ENCODE peak calls at places on chromosomes 5 and 9, in nine cellular contexts. D, E, L, J, Q, O, P, B and T are unnamed samples.

GRCh38 chr5:87499478-87500410 is 87.0 kb upstream of the CCNH start:
- DNase-seq in D (no peak), E (no peak), L (no peak), J (no peak), Q (no peak), O (no peak), P (no peak), B (no peak), T (no peak)

GRCh38 chr5:89769975-89770374 is 639.6 kb downstream of the CETN3 start:
- DNase-seq in D (no peak), E (no peak), L (no peak), J (no peak), Q (no peak), O (no peak), P (no peak), B (peak; percentile 1), T (no peak)

GRCh38 chr5:30041831-30042385 is 1151.6 kb upstream of the CDH6 start:
- DNase-seq in D (no peak), E (no peak), L (no peak), J (no peak), Q (no peak), O (no peak), P (no peak), B (no peak), T (no peak)

GRCh38 chr9:107784235-107784958 is 294.8 kb upstream of the KLF4 start:
- DNase-seq in D (no peak), E (peak; percentile 13), L (no peak), J (peak; percentile 33), Q (peak; percentile 80), O (peak; percentile 72), P (peak; percentile 38), B (peak; percentile 88), T (no peak)

GRCh38 chr9:100427366-100428263 is 672 bp downstream of the MSANTD3 start:
- DNase-seq in D (peak; percentile 36), E (peak; percentile 22), L (no peak), J (peak; percentile 27), Q (peak; percentile 70), O (peak; percentile 85), P (peak; percentile 52), B (peak; percentile 70), T (peak; percentile 47)

GRCh38 chr5:32325067-32325466 is 12.3 kb upstream of the MTMR12 start:
- DNase-seq in D (no peak), E (no peak), L (no peak), J (no peak), Q (no peak), O (no peak), P (no peak), B (peak; percentile 38), T (no peak)

GRCh38 chr5:179326176-179326997 is 18.9 kb downstream of the ADAMTS2 start:
- DNase-seq in D (no peak), E (peak; percentile 86), L (peak; percentile 85), J (peak; percentile 52), Q (peak; percentile 73), O (peak; percentile 94), P (peak; percentile 65), B (peak; percentile 58), T (peak; percentile 86)

GRCh38 chr9:120891255-120891954 is 14.4 kb upstream of the PHF19 start:
- DNase-seq in D (no peak), E (no peak), L (no peak), J (no peak), Q (no peak), O (no peak), P (no peak), B (peak; percentile 50), T (no peak)

GRCh38 chr9:132488611-132489010 is 78.6 kb downstream of the CFAP77 start:
- DNase-seq in D (no peak), E (no peak), L (no peak), J (no peak), Q (no peak), O (no peak), P (no peak), B (no peak), T (no peak)

GRCh38 chr5:176851871-176852270 is 41.5 kb downstream of the UNC5A start:
- DNase-seq in D (no peak), E (no peak), L (no peak), J (no peak), Q (no peak), O (no peak), P (no peak), B (no peak), T (no peak)

GRCh38 chr9:128713941-128714573 is 9.9 kb downstream of the ZDHHC12 start:
- DNase-seq in D (no peak), E (no peak), L (no peak), J (no peak), Q (no peak), O (peak; percentile 44), P (no peak), B (no peak), T (no peak)

GRCh38 chr5:77305921-77306320 is 95.4 kb downstream of the PDE8B start:
- DNase-seq in D (no peak), E (no peak), L (no peak), J (no peak), Q (no peak), O (peak; percentile 79), P (no peak), B (peak; percentile 57), T (peak; percentile 80)
- H3K27ac ChIP-seq in D (no peak overlapping the region), E (no peak overlapping the region), L (no peak overlapping the region), J (no peak overlapping the region), Q (no peak overlapping the region), O (peak overlapping the region; percentile 67), P (no peak overlapping the region), B (no peak overlapping the region), T (peak overlapping the region; percentile 85)

GRCh38 chr9:18942801-18943200 is 90.2 kb downstream of the SAXO1 start:
- DNase-seq in D (no peak), E (no peak), L (no peak), J (no peak), Q (no peak), O (no peak), P (no peak), B (no peak), T (no peak)

GRCh38 chr9:18947772-18948391 is 85.1 kb downstream of the SAXO1 start:
- DNase-seq in D (no peak), E (no peak), L (no peak), J (peak; percentile 48), Q (no peak), O (no peak), P (no peak), B (peak; percentile 6), T (no peak)
- TF ChIP-seq CTCF in D (no peak), E (no peak), L (no peak), J (no peak), Q (no peak), O (no peak), P (no peak), B (no peak), T (no peak)

GRCh38 chr9:34647651-34648050 is 1.2 kb downstream of the GALT start:
- DNase-seq in D (no peak), E (no peak), L (no peak), J (no peak), Q (no peak), O (no peak), P (no peak), B (no peak), T (no peak)

GRCh38 chr9:34647084-34647403 is 569 bp downstream of the GALT start:
- DNase-seq in D (no peak), E (no peak), L (no peak), J (no peak), Q (no peak), O (no peak), P (no peak), B (no peak), T (no peak)

GRCh38 chr9:34648673-34649072 is 2.2 kb downstream of the GALT start:
- DNase-seq in D (no peak), E (no peak), L (no peak), J (no peak), Q (no peak), O (no peak), P (no peak), B (no peak), T (no peak)

GRCh38 chr9:34644766-34645314 is 1.6 kb upstream of the GALT start:
- DNase-seq in D (peak; percentile 78), E (no peak), L (no peak), J (no peak), Q (no peak), O (no peak), P (no peak), B (no peak), T (no peak)

GRCh38 chr9:34646211-34647083 is at the start of gene GALT:
- DNase-seq in D (peak; percentile 87), E (peak; percentile 99), L (peak; percentile 92), J (peak; percentile 95), Q (peak; percentile 96), O (peak; percentile 97), P (peak; percentile 93), B (peak; percentile 77), T (peak; percentile 93)
- TF ChIP-seq POLR2A in D (peak; percentile 73), E (peak; percentile 59), L (no peak), J (peak; percentile 39), Q (no peak), O (no peak), P (no peak), B (no peak), T (peak; percentile 50)

GRCh38 chr5:74641014-74641777 is 668 bp upstream of the ENC1 start:
- DNase-seq in D (peak; percentile 84), E (peak; percentile 63), L (peak; percentile 54), J (peak; percentile 79), Q (peak; percentile 90), O (peak; percentile 81), P (peak; percentile 79), B (peak; percentile 64), T (peak; percentile 44)

GRCh38 chr5:74640450-74641013 is at the start of gene ENC1:
- DNase-seq in D (peak; percentile 95), E (peak; percentile 58), L (peak; percentile 74), J (peak; percentile 87), Q (peak; percentile 90), O (peak; percentile 87), P (peak; percentile 91), B (peak; percentile 84), T (peak; percentile 75)

GRCh38 chr5:74639538-74640449 is 734 bp downstream of the ENC1 start:
- DNase-seq in D (no peak), E (no peak), L (no peak), J (peak; percentile 48), Q (peak; percentile 31), O (peak; percentile 72), P (peak; percentile 35), B (peak; percentile 49), T (no peak)

GRCh38 chr5:74636552-74636951 is 4.0 kb downstream of the ENC1 start:
- DNase-seq in D (no peak), E (no peak), L (no peak), J (no peak), Q (no peak), O (no peak), P (no peak), B (no peak), T (no peak)

DNA sequence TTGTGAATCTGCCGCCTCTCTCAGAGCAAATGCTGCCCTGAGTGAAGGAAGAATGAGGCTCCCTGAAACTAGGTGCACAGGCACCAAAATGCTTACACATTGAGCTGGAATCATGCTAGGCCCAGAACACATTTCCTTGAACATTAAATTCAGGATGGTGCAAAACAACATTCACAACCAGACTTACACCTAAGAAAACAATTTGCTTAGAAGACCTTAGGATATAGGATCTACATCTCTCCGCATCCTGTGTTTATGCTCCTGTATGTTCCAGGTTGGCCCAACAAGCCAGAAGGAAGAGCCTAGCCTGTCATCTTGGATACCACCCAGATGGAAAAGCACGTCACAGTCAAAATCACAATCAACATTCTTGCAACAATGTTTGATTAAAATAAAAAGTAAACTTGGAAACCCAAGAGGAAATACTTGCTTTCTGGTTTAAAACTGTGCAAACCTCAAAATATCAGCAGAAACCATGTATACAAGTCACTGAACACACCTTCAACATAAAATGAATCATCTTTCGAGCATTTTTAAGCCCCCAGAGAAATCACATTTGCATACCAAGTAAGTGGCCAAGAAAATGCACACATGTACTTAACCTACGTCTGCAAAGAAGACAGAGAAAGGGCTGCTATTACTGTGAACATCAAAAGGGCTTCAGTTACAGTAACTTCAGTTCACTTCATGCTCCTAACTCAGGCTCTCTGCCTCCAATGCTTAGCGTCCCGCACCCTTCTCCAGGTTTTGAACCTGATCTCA is 1.6 kb downstream of the ENC1 start:
- DNase-seq in D (no peak), E (no peak), L (no peak), J (no peak), Q (no peak), O (no peak), P (no peak), B (peak; percentile 61), T (no peak)
- H3K27ac ChIP-seq in D (peak overlapping the region; percentile 83), E (peak overlapping the region; percentile 78), L (peak overlapping the region; percentile 87), J (peak overlapping the region; percentile 87), Q (peak overlapping the region; percentile 91), O (peak overlapping the region; percentile 67), P (peak overlapping the region; percentile 92), B (peak overlapping the region; percentile 82), T (peak overlapping the region; percentile 66)